ENCODE peak calls at places on chromosomes 5 and 9, in four cellular contexts. N is WTC11, Y is HepG2, H is K562. M is an unnamed sample.

GRCh38 chr5:176845392-176845713 is 35.0 kb downstream of the UNC5A start:
- DNase-seq in N (no peak), Y (no peak), H (no peak), M (no peak)

GRCh38 chr5:169804861-169805260 is 167.8 kb downstream of the DOCK2 start:
- DNase-seq in N (no peak), Y (no peak), H (no peak), M (no peak)

GRCh38 chr5:173868096-173868879 is 19.9 kb upstream of the CPEB4 start:
- DNase-seq in N (no peak), Y (peak), H (no peak), M (no peak)

GRCh38 chr9:134434896-134435506 is 108.7 kb downstream of the RXRA start:
- DNase-seq in N (no peak), Y (peak), H (no peak), M (peak)

GRCh38 chr9:128917151-128917849 is 3.5 kb upstream of the PHYHD1 start:
- DNase-seq in N (no peak), Y (peak), H (no peak), M (no peak)

GRCh38 chr5:154421868-154422267 is 23.9 kb upstream of the SAP30L start:
- DNase-seq in N (peak), Y (peak), H (peak), M (peak)

GRCh38 chr9:72586388-72587160 is 65.2 kb downstream of the TMC1 start:
- DNase-seq in N (no peak), Y (no peak), H (no peak), M (no peak)

GRCh38 chr5:42495908-42496307 is 72.7 kb downstream of the GHR start:
- DNase-seq in N (no peak), Y (no peak), H (no peak), M (no peak)

GRCh38 chr5:74386571-74387334 is 253.8 kb downstream of the ENC1 start:
- DNase-seq in N (no peak), Y (no peak), H (no peak), M (no peak)

GRCh38 chr5:34522599-34523381 is 133.3 kb upstream of the RAI14 start:
- DNase-seq in N (peak), Y (peak), H (peak), M (peak)

GRCh38 chr9:116055536-116055935 is 98.1 kb upstream of the PAPPA start:
- DNase-seq in N (no peak), Y (no peak), H (no peak), M (no peak)

GRCh38 chr5:143874312-143874711 is 62.4 kb downstream of the HMHB1 start:
- DNase-seq in N (no peak), Y (no peak), H (no peak), M (no peak)

GRCh38 chr5:139982157-139982974 is 60.7 kb downstream of the NRG2 start:
- DNase-seq in N (no peak), Y (no peak), H (no peak), M (peak)
- TF ChIP-seq ELF4 in N (no peak), Y (no peak), H (no peak), M (no peak)

DNA sequence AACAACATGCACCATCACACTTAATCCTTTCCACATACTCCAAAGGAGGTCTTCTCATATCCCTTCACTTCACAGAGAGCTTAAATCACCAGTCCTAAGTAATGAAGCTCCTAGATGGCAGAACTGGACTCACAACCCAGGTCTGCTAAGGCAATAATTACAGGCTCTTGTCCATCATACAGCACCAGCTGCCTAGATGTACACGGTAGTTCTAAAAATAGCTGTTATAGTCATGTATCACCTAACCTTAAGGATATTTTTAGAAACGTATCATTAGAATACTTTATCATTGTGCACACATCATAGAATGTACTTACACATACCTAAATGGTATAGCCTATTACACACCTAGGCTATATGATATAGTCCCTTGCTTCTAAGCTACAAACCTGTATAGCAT is 644.6 kb upstream of the RGMB start:
- DNase-seq in N (no peak), Y (no peak), H (no peak), M (no peak)
- TF ChIP-seq ELF4 in N (no peak), Y (no peak), H (no peak), M (no peak)

GRCh38 chr9:82923410-82924242 is 139.3 kb downstream of the RASEF start:
- DNase-seq in N (no peak), Y (peak), H (no peak), M (peak)
- TF ChIP-seq ELF4 in N (no peak), Y (no peak), H (no peak), M (no peak)

DNA sequence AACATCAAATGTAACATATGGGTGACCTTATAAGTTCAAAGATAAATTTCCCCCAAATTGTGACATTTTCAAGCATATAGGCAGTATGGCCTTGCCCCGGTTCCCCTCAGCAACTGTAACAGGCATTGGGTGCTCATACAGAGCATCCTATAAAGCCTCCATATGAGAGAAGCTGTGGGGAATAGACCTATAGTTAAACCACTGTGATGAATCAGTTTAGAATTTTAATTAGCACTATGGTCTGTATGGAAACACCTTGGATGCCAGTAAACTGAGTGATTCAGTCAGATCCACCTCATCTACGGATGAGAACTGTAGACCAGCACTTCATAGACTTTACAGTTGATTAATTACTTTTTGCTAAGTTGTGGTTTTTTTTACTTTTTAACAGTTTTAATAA is 79.4 kb downstream of the ERCC6L2 start:
- DNase-seq in N (no peak), Y (no peak), H (no peak), M (no peak)
- TF ChIP-seq ELF4 in N (no peak), Y (no peak), H (no peak), M (no peak)

DNA sequence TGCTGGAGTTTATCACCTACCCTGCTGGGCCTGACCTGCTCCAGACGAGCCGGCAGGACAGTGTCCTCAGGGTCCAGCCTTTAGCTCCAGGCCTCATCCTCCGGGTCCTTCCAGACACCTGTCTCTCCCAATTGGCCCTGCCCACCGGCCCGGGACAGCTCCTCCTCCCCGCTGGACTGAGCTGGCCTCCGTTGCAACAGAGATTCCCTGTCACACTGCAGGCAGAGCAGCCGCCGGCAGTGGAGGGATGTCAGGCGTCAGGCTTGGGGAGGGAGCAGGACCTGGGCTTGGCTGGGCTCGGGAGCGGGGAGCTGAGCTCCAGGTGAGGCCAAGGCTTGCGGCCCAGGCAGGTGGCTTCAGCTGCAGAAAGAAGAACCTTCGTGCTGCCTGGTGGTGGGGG is 1.7 kb downstream of the KCNT1 start:
- DNase-seq in N (peak), Y (no peak), H (no peak), M (no peak)
- TF ChIP-seq ELF4 in N (no peak), Y (no peak), H (no peak), M (no peak)

GRCh38 chr9:89532478-89532877 is 34.6 kb upstream of the SEMA4D start:
- DNase-seq in N (no peak), Y (peak), H (no peak), M (no peak)
- TF ChIP-seq ELF4 in N (no peak), Y (no peak), H (no peak), M (no peak)

DNA sequence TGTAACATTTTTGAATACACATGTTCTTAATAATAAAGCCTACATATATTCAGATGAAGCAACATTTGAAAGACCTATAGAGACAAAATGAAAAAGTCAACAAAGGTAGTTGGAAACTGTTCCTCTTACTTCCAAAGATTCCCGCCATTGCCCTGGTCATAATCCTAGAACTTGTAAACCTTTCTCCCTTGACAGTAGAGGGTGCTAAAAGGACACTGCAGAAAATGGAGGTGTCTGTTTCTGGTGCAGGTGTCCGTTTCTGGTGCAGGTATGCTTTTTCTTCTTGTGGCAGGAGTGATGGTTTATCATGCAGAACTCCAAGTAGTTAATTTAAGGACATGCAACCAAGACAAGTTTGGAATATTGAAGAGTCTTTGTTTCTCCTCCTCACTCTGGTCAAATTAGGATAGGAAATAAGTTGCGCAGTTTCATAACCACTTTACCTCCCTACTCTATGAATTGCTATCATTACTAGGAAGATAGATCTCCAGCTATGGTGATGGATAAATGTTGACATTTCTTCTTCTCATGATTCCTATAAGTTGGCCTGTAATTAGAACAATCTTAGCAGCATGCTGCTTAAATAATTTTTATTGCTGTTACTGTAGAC is 56.0 kb upstream of the FAM174A start:
- DNase-seq in N (no peak), Y (peak), H (peak), M (peak)
- TF ChIP-seq ELF4 in N (no peak), Y (no peak), H (no peak), M (no peak)

GRCh38 chr5:55110156-55110680 is 7.8 kb downstream of the GZMA start:
- DNase-seq in N (no peak), Y (no peak), H (no peak), M (no peak)
- TF ChIP-seq ELF4 in N (no peak), Y (no peak), H (no peak), M (no peak)

GRCh38 chr5:119319890-119320289 is 35.9 kb upstream of the TNFAIP8 start:
- DNase-seq in N (no peak), Y (no peak), H (peak), M (no peak)

GRCh38 chr5:119322948-119323629 is 32.7 kb upstream of the TNFAIP8 start:
- DNase-seq in N (no peak), Y (no peak), H (peak), M (no peak)

GRCh38 chr5:119322312-119322947 is 33.4 kb upstream of the TNFAIP8 start:
- DNase-seq in N (no peak), Y (no peak), H (no peak), M (no peak)

GRCh38 chr5:119323630-119324000 is 32.2 kb upstream of the TNFAIP8 start:
- DNase-seq in N (no peak), Y (no peak), H (no peak), M (peak)

GRCh38 chr5:119321569-119322311 is 34.1 kb upstream of the TNFAIP8 start:
- DNase-seq in N (no peak), Y (no peak), H (peak), M (no peak)
- TF ChIP-seq ELF4 in N (no peak), Y (no peak), H (peak), M (no peak)

M was measured in HEK293T.